ENCODE peak calls at places on chromosomes 11 and 22, in four cellular contexts. One of them, this sample, is unnamed.

GRCh38 chr11:28833670-28834069 is 725.5 kb downstream of the METTL15 start:
- DNase-seq in GM12865: no peak
- DNase-seq in adrenal gland: no peak
- DNase-seq in thoracic aorta: no peak
- DNase-seq in this sample: peak

GRCh38 chr11:120306519-120307242 is 18.4 kb upstream of the TLCD5 start:
- DNase-seq in GM12865: no peak
- DNase-seq in adrenal gland: peak
- DNase-seq in thoracic aorta: no peak
- DNase-seq in this sample: peak

GRCh38 chr11:65591939-65592814 is 3.4 kb downstream of the KCNK7 start:
- DNase-seq in GM12865: no peak
- DNase-seq in adrenal gland: no peak
- DNase-seq in thoracic aorta: no peak
- DNase-seq in this sample: no peak

GRCh38 chr11:19444231-19444630 is 203.5 kb upstream of the E2F8 start:
- DNase-seq in GM12865: no peak
- DNase-seq in adrenal gland: no peak
- DNase-seq in thoracic aorta: no peak
- DNase-seq in this sample: peak

GRCh38 chr11:16778286-16778685 is 39.8 kb downstream of the C11orf58 start:
- DNase-seq in GM12865: no peak
- DNase-seq in adrenal gland: no peak
- DNase-seq in thoracic aorta: no peak
- DNase-seq in this sample: no peak

GRCh38 chr11:61158691-61159381 is 2.4 kb downstream of the VPS37C start:
- DNase-seq in GM12865: peak
- DNase-seq in adrenal gland: no peak
- DNase-seq in thoracic aorta: no peak
- DNase-seq in this sample: peak

GRCh38 chr11:8831861-8832260 is 79.1 kb upstream of the AKIP1 start:
- DNase-seq in GM12865: no peak
- DNase-seq in adrenal gland: no peak
- DNase-seq in thoracic aorta: no peak
- DNase-seq in this sample: no peak

GRCh38 chr22:50088096-50088495 is 1.7 kb upstream of the MOV10L1 start:
- DNase-seq in GM12865: no peak
- DNase-seq in adrenal gland: no peak
- DNase-seq in thoracic aorta: no peak
- DNase-seq in this sample: no peak

GRCh38 chr11:130181295-130182272 is 22.0 kb downstream of the ST14 start:
- DNase-seq in GM12865: peak
- DNase-seq in adrenal gland: peak
- DNase-seq in thoracic aorta: no peak
- DNase-seq in this sample: peak

GRCh38 chr11:66333896-66334604 is 2.2 kb downstream of the RIN1 start:
- DNase-seq in GM12865: no peak
- DNase-seq in adrenal gland: no peak
- DNase-seq in thoracic aorta: no peak
- DNase-seq in this sample: no peak

GRCh38 chr22:30386960-30387848 is at the start of gene RNF215:
- DNase-seq in GM12865: peak
- DNase-seq in adrenal gland: peak
- DNase-seq in thoracic aorta: no peak
- DNase-seq in this sample: peak

DNA sequence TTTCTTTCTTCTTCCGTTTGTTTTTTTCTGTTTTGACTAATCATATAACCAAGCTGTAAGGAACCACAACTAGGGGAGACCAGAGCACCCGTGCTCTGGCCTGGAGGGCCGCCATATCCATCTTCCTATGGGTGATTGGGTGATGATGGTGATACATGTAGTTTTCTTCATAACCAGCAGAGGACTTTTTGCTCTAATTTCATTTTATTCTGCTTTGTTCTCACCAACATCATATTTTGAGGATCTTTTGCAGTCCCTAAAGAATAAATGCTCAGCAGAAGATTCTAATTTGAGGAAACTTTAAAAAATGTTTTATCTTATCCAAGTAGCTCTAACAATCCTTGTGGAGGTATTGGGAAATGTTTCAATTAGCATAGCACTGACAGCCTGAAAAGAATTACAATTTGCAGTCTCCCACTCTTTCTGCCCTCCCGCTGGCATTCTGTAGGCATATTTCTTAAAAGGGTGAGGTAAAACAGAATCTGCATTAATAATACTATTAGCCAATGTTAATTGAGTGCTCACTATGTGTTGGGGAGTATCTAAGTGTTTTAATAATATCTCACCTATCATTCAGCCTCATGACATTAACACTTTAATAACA is 544.0 kb downstream of the NTM start:
- DNase-seq in GM12865: no peak
- DNase-seq in adrenal gland: no peak
- DNase-seq in thoracic aorta: no peak
- DNase-seq in this sample: peak
- TF ChIP-seq CTCF in GM12865: peak
- TF ChIP-seq CTCF in adrenal gland: no peak
- TF ChIP-seq CTCF in thoracic aorta: no peak
- TF ChIP-seq CTCF in this sample: peak

DNA sequence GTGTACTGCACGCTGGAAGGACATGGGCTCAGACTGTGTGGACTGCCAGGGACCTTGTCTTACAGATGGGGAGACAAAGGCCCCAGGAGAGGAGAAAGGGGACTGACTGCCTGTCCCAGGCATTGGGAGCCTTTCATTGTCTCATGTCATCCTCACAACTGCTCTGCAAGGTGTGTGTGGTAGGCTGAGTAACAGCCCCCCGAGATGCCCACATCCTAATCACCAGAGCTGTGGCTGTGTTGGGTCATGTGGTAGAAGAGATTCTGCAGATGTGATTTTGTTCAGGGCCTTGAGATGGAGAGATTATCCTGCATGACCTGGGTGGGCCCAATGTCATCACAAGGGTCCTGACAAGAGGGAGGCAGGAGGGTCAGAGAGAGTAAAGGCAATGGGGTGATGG is 39.1 kb downstream of the ARRB1 start:
- DNase-seq in GM12865: no peak
- DNase-seq in adrenal gland: no peak
- DNase-seq in thoracic aorta: no peak
- DNase-seq in this sample: no peak
- H3K4me3 ChIP-seq in GM12865: no peak
- H3K4me3 ChIP-seq in adrenal gland: no peak
- H3K4me3 ChIP-seq in thoracic aorta: no peak
- H3K4me3 ChIP-seq in this sample: peak

GRCh38 chr22:21045585-21046294 is at the start of gene LRRC74B:
- DNase-seq in GM12865: peak
- DNase-seq in adrenal gland: peak
- DNase-seq in thoracic aorta: peak
- DNase-seq in this sample: peak
- TF ChIP-seq CTCF in GM12865: no peak
- TF ChIP-seq CTCF in adrenal gland: no peak
- TF ChIP-seq CTCF in thoracic aorta: no peak
- TF ChIP-seq CTCF in this sample: no peak

DNA sequence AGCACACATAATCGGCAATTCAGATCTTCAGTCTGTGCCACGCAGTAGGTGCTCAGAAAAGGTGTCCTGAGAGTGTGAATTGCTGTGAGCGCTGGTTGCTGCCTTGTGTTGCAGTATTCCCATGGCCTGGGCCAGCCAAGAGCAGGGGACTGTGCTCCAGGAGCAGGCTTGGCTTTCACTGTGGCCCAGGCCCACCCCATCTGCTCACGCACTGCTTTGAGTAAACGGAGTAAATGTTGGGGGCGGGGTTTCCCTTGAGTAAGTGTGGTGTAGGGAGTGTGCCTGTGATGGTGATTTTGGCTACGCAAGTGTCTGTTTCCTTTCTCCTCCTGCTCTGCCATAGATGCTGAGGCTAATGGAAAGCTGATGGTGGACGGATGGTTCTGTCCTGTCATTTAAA is 2.3 kb downstream of the CTTN start:
- DNase-seq in GM12865: no peak
- DNase-seq in adrenal gland: no peak
- DNase-seq in thoracic aorta: no peak
- DNase-seq in this sample: no peak
- H3K4me3 ChIP-seq in GM12865: no peak
- H3K4me3 ChIP-seq in adrenal gland: no peak
- H3K4me3 ChIP-seq in thoracic aorta: peak
- H3K4me3 ChIP-seq in this sample: no peak

DNA sequence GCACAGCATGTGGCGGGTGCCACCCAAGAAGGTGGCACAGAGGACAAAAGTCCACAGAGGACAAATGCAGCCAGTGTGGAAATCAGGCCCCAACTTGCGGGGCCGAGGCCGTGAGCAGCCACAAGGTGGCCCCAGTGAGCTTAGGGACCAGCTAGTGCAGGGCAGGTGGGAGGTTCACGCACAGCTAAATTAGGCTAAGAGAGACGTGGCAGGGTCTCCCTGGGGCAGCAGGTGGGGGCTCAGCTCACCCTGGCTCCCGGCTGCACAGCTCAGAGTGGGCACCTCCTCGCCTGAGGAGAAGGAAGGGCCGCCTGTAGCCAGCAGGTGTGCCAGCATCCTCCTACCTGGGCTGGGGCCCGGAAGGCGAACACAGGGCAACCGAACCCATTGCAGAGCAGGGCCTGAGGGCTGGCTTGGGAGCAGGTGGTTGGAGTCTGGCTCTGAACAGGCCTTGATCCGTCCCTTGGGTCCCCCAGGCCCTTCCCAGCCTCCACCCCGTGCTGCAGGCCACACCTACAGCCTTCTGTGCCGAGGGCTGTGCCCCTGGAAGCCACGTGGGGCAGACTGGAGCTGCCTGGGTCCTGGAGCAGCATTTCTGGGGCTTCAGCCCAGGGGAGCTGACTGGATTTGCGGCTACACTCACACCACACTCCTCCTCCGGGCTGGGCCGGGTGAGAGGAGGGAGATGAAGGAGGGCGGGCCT is 26.1 kb upstream of the CELSR1 start:
- DNase-seq in GM12865: peak
- DNase-seq in adrenal gland: peak
- DNase-seq in thoracic aorta: no peak
- DNase-seq in this sample: peak
- TF ChIP-seq CTCF in GM12865: peak
- TF ChIP-seq CTCF in adrenal gland: peak
- TF ChIP-seq CTCF in thoracic aorta: peak
- TF ChIP-seq CTCF in this sample: peak

DNA sequence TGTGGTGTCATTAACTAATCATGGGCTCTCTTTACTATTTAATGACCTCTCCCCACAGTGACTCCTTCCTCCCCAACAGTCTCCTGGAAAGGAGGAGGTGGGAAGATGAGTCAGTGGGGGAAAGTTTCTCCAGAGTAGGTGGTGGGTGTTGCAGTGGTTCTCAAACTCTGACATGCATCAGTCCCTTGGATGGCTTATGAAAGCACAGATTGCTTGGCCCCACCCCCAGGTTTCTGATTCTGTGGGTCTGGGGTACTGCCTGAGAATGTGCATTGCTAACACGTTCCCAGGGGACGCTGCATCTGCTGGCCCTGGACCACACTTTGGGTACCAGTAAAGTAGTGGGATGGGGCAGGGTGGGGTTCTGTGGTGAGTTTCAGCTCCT is 9.8 kb downstream of the CD82 start:
- DNase-seq in GM12865: no peak
- DNase-seq in adrenal gland: no peak
- DNase-seq in thoracic aorta: no peak
- DNase-seq in this sample: no peak
- H3K4me3 ChIP-seq in GM12865: no peak
- H3K4me3 ChIP-seq in adrenal gland: no peak
- H3K4me3 ChIP-seq in thoracic aorta: no peak
- H3K4me3 ChIP-seq in this sample: no peak

GRCh38 chr22:18033204-18033998 is 9.0 kb upstream of the MICAL3 start:
- DNase-seq in GM12865: no peak
- DNase-seq in adrenal gland: no peak
- DNase-seq in thoracic aorta: no peak
- DNase-seq in this sample: peak
- TF ChIP-seq CTCF in GM12865: no peak
- TF ChIP-seq CTCF in adrenal gland: no peak
- TF ChIP-seq CTCF in thoracic aorta: peak
- TF ChIP-seq CTCF in this sample: no peak

GRCh38 chr11:35143509-35144102 is 4.6 kb downstream of the CD44 start:
- DNase-seq in GM12865: no peak
- DNase-seq in adrenal gland: no peak
- DNase-seq in thoracic aorta: no peak
- DNase-seq in this sample: no peak
- H3K4me3 ChIP-seq in GM12865: peak
- H3K4me3 ChIP-seq in adrenal gland: no peak
- H3K4me3 ChIP-seq in thoracic aorta: peak
- H3K4me3 ChIP-seq in this sample: peak

DNA sequence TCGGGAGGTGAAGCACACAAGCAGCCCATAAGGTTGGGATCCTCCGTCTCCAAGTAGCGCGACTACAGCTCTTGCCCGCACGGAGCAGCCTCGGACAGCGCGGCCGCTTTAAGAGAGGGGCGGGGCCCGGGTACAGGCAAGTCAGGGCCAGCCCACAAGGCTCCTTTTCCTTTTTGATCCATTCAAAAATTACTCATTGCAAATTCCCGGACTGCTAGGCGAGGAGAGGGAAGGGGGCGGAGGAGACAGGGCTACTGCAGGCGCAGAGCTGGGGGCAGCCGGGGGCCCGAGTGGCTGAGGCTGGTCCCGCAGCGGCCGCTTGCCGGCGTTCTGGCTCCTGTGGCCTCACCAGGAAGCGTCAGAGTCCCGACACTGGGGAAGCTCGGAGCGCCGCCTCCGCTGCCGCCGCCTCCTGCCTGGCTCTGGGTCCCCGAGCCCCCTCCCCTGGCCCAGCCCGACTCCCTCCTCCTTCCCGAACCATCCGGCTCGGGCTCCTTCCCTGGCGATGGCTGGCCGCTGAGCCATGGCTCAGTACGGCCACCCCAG is at the start of gene UBASH3B:
- DNase-seq in GM12865: peak
- DNase-seq in adrenal gland: peak
- DNase-seq in thoracic aorta: peak
- DNase-seq in this sample: peak
- TF ChIP-seq CTCF in GM12865: no peak
- TF ChIP-seq CTCF in adrenal gland: no peak
- TF ChIP-seq CTCF in thoracic aorta: peak
- TF ChIP-seq CTCF in this sample: no peak

This sample was measured in cardiac fibroblast.